ENCODE peak calls at places on chromosomes 5 and 9, in six cellular contexts. One of them, this sample, is unnamed.

GRCh38 chr9:130854086-130854485 is 19.0 kb downstream of the ABL1 start:
- DNase-seq in germinal center: no peak
- DNase-seq in progenitor cell of endocrine pancreas: no peak
- DNase-seq in suprapubic skin: no peak
- DNase-seq in T-helper 9 cell: no peak
- DNase-seq in stomach: no peak
- DNase-seq in this sample: no peak

GRCh38 chr5:80170117-80170535 is 85.7 kb downstream of the SERINC5 start:
- DNase-seq in stomach: no peak
- DNase-seq in germinal center: no peak
- DNase-seq in suprapubic skin: no peak
- DNase-seq in T-helper 9 cell: no peak
- DNase-seq in progenitor cell of endocrine pancreas: no peak
- DNase-seq in this sample: no peak

GRCh38 chr5:36357391-36357790 is 55.7 kb upstream of the RANBP3L start:
- DNase-seq in germinal center: no peak
- DNase-seq in T-helper 9 cell: no peak
- DNase-seq in stomach: no peak
- DNase-seq in progenitor cell of endocrine pancreas: no peak
- DNase-seq in suprapubic skin: no peak
- DNase-seq in this sample: no peak

GRCh38 chr5:44638286-44638869 is 170.4 kb upstream of the MRPS30 start:
- DNase-seq in T-helper 9 cell: no peak
- DNase-seq in suprapubic skin: no peak
- DNase-seq in stomach: no peak
- DNase-seq in progenitor cell of endocrine pancreas: no peak
- DNase-seq in germinal center: no peak
- DNase-seq in this sample: no peak

GRCh38 chr5:33997331-33997983 is 10.4 kb downstream of the AMACR start:
- DNase-seq in stomach: peak
- DNase-seq in germinal center: peak
- DNase-seq in progenitor cell of endocrine pancreas: no peak
- DNase-seq in suprapubic skin: peak
- DNase-seq in T-helper 9 cell: no peak
- DNase-seq in this sample: peak

GRCh38 chr9:113886933-113887332 is 10.8 kb downstream of the ZNF618 start:
- DNase-seq in germinal center: no peak
- DNase-seq in suprapubic skin: no peak
- DNase-seq in T-helper 9 cell: no peak
- DNase-seq in progenitor cell of endocrine pancreas: no peak
- DNase-seq in stomach: no peak
- DNase-seq in this sample: no peak

GRCh38 chr9:120138955-120139354 is 441.0 kb downstream of the CDK5RAP2 start:
- DNase-seq in progenitor cell of endocrine pancreas: no peak
- DNase-seq in suprapubic skin: no peak
- DNase-seq in T-helper 9 cell: no peak
- DNase-seq in stomach: no peak
- DNase-seq in germinal center: no peak
- DNase-seq in this sample: no peak

GRCh38 chr9:6229186-6229585 is 13.6 kb downstream of the IL33 start:
- DNase-seq in germinal center: no peak
- DNase-seq in T-helper 9 cell: no peak
- DNase-seq in stomach: no peak
- DNase-seq in suprapubic skin: no peak
- DNase-seq in progenitor cell of endocrine pancreas: no peak
- DNase-seq in this sample: no peak

GRCh38 chr5:54120473-54120872 is 189.9 kb downstream of the ARL15 start:
- DNase-seq in germinal center: no peak
- DNase-seq in stomach: no peak
- DNase-seq in T-helper 9 cell: no peak
- DNase-seq in progenitor cell of endocrine pancreas: no peak
- DNase-seq in suprapubic skin: no peak
- DNase-seq in this sample: no peak

GRCh38 chr5:151213803-151214613 is 9.9 kb downstream of the CCDC69 start:
- DNase-seq in stomach: peak
- DNase-seq in T-helper 9 cell: peak
- DNase-seq in germinal center: peak
- DNase-seq in suprapubic skin: peak
- DNase-seq in progenitor cell of endocrine pancreas: no peak
- DNase-seq in this sample: peak

GRCh38 chr5:178695560-178695959 is 34.9 kb downstream of the ZNF354A start:
- DNase-seq in progenitor cell of endocrine pancreas: no peak
- DNase-seq in germinal center: no peak
- DNase-seq in stomach: no peak
- DNase-seq in T-helper 9 cell: no peak
- DNase-seq in suprapubic skin: no peak
- DNase-seq in this sample: no peak

GRCh38 chr9:114606597-114607207 is 4.4 kb upstream of the TMEM268 start:
- DNase-seq in progenitor cell of endocrine pancreas: no peak
- DNase-seq in stomach: peak
- DNase-seq in germinal center: no peak
- DNase-seq in suprapubic skin: no peak
- DNase-seq in T-helper 9 cell: no peak
- DNase-seq in this sample: no peak

GRCh38 chr5:41527201-41527779 is 16.9 kb upstream of the PLCXD3 start:
- DNase-seq in stomach: no peak
- DNase-seq in suprapubic skin: no peak
- DNase-seq in progenitor cell of endocrine pancreas: no peak
- DNase-seq in T-helper 9 cell: no peak
- DNase-seq in germinal center: no peak
- DNase-seq in this sample: no peak

GRCh38 chr9:35910613-35911488 is 1.6 kb downstream of the SPAAR start:
- DNase-seq in suprapubic skin: no peak
- DNase-seq in T-helper 9 cell: peak
- DNase-seq in stomach: peak
- DNase-seq in progenitor cell of endocrine pancreas: no peak
- DNase-seq in germinal center: peak
- DNase-seq in this sample: peak

GRCh38 chr5:113043491-113043931 is 66.9 kb downstream of the DCP2 start:
- DNase-seq in T-helper 9 cell: no peak
- DNase-seq in progenitor cell of endocrine pancreas: peak
- DNase-seq in stomach: no peak
- DNase-seq in germinal center: no peak
- DNase-seq in suprapubic skin: no peak
- DNase-seq in this sample: no peak

GRCh38 chr9:123300554-123300953 is 32.2 kb upstream of the STRBP start:
- DNase-seq in germinal center: no peak
- DNase-seq in stomach: no peak
- DNase-seq in suprapubic skin: no peak
- DNase-seq in progenitor cell of endocrine pancreas: no peak
- DNase-seq in T-helper 9 cell: no peak
- DNase-seq in this sample: no peak

GRCh38 chr9:20513126-20513913 is 109.0 kb downstream of the MLLT3 start:
- DNase-seq in progenitor cell of endocrine pancreas: no peak
- DNase-seq in germinal center: no peak
- DNase-seq in stomach: no peak
- DNase-seq in T-helper 9 cell: no peak
- DNase-seq in suprapubic skin: no peak
- DNase-seq in this sample: no peak

GRCh38 chr9:137492464-137493162 is 33.5 kb upstream of the NSMF start:
- DNase-seq in stomach: no peak
- DNase-seq in germinal center: peak
- DNase-seq in progenitor cell of endocrine pancreas: no peak
- DNase-seq in T-helper 9 cell: no peak
- DNase-seq in suprapubic skin: no peak
- DNase-seq in this sample: peak

GRCh38 chr5:65163698-65164097 is 318.0 kb downstream of the ADAMTS6 start:
- DNase-seq in suprapubic skin: no peak
- DNase-seq in stomach: no peak
- DNase-seq in T-helper 9 cell: no peak
- DNase-seq in germinal center: no peak
- DNase-seq in progenitor cell of endocrine pancreas: no peak
- DNase-seq in this sample: no peak